ENCODE peak calls at places on chromosome 1, in ten cellular contexts. One of them, this sample, is unnamed. For H3K9me3 and H3K4me1, the result is how much of the 10 kb centered on the place peaks cover.

GRCh38 chr1:203622486-203622885 is 4.1 kb upstream of the ATP2B4 start:
- DNase-seq in body of pancreas: no peak
- DNase-seq in IMR-90: no peak
- DNase-seq in upper lobe of right lung: no peak
- DNase-seq in spleen: no peak
- DNase-seq in lung: no peak
- DNase-seq in kidney: no peak
- DNase-seq in fibroblast of lung: no peak
- DNase-seq in heart left ventricle: no peak
- DNase-seq in endodermal cell: no peak
- DNase-seq in this sample: no peak

GRCh38 chr1:166197597-166197996 is 30.8 kb upstream of the FAM78B start:
- DNase-seq in IMR-90: no peak
- DNase-seq in upper lobe of right lung: no peak
- DNase-seq in endodermal cell: no peak
- DNase-seq in heart left ventricle: no peak
- DNase-seq in kidney: no peak
- DNase-seq in body of pancreas: no peak
- DNase-seq in lung: no peak
- DNase-seq in spleen: no peak
- DNase-seq in fibroblast of lung: no peak
- DNase-seq in this sample: no peak

GRCh38 chr1:229119161-229119560 is 151.8 kb upstream of the RAB4A start:
- DNase-seq in IMR-90: no peak
- DNase-seq in upper lobe of right lung: no peak
- DNase-seq in heart left ventricle: no peak
- DNase-seq in kidney: peak
- DNase-seq in body of pancreas: peak
- DNase-seq in fibroblast of lung: no peak
- DNase-seq in lung: no peak
- DNase-seq in endodermal cell: no peak
- DNase-seq in spleen: no peak
- DNase-seq in this sample: no peak

GRCh38 chr1:43522776-43523480 is 7.8 kb upstream of the PTPRF start:
- DNase-seq in body of pancreas: no peak
- DNase-seq in lung: no peak
- DNase-seq in kidney: no peak
- DNase-seq in endodermal cell: no peak
- DNase-seq in spleen: no peak
- DNase-seq in upper lobe of right lung: peak
- DNase-seq in heart left ventricle: no peak
- DNase-seq in IMR-90: peak
- DNase-seq in fibroblast of lung: peak
- DNase-seq in this sample: peak

GRCh38 chr1:43937179-43937865 is 3.7 kb downstream of the ARTN start:
- DNase-seq in upper lobe of right lung: no peak
- DNase-seq in spleen: no peak
- DNase-seq in IMR-90: no peak
- DNase-seq in endodermal cell: no peak
- DNase-seq in body of pancreas: no peak
- DNase-seq in lung: no peak
- DNase-seq in heart left ventricle: no peak
- DNase-seq in kidney: no peak
- DNase-seq in fibroblast of lung: no peak
- DNase-seq in this sample: no peak

GRCh38 chr1:25117233-25117823 is 115.0 kb downstream of the SYF2 start:
- DNase-seq in spleen: no peak
- DNase-seq in kidney: no peak
- DNase-seq in lung: no peak
- DNase-seq in fibroblast of lung: no peak
- DNase-seq in upper lobe of right lung: no peak
- DNase-seq in IMR-90: no peak
- DNase-seq in body of pancreas: peak
- DNase-seq in endodermal cell: peak
- DNase-seq in heart left ventricle: no peak
- DNase-seq in this sample: peak

GRCh38 chr1:181135462-181135781 is 46.9 kb downstream of the IER5 start:
- DNase-seq in IMR-90: no peak
- DNase-seq in spleen: no peak
- DNase-seq in endodermal cell: no peak
- DNase-seq in upper lobe of right lung: no peak
- DNase-seq in fibroblast of lung: peak
- DNase-seq in heart left ventricle: no peak
- DNase-seq in kidney: no peak
- DNase-seq in lung: no peak
- DNase-seq in body of pancreas: no peak
- DNase-seq in this sample: peak

GRCh38 chr1:64223329-64224151 is 20.1 kb downstream of the UBE2U start:
- DNase-seq in upper lobe of right lung: no peak
- DNase-seq in spleen: no peak
- DNase-seq in body of pancreas: no peak
- DNase-seq in kidney: no peak
- DNase-seq in fibroblast of lung: peak
- DNase-seq in lung: no peak
- DNase-seq in heart left ventricle: no peak
- DNase-seq in endodermal cell: no peak
- DNase-seq in IMR-90: peak
- DNase-seq in this sample: no peak

GRCh38 chr1:27591622-27592021 is 12.3 kb downstream of the AHDC1 start:
- DNase-seq in fibroblast of lung: peak
- DNase-seq in upper lobe of right lung: no peak
- DNase-seq in heart left ventricle: no peak
- DNase-seq in body of pancreas: no peak
- DNase-seq in IMR-90: peak
- DNase-seq in endodermal cell: no peak
- DNase-seq in lung: no peak
- DNase-seq in kidney: no peak
- DNase-seq in spleen: no peak
- DNase-seq in this sample: no peak

GRCh38 chr1:13900583-13900982 is 200.6 kb downstream of the PRDM2 start:
- DNase-seq in kidney: no peak
- DNase-seq in spleen: no peak
- DNase-seq in IMR-90: no peak
- DNase-seq in fibroblast of lung: no peak
- DNase-seq in upper lobe of right lung: no peak
- DNase-seq in heart left ventricle: no peak
- DNase-seq in body of pancreas: no peak
- DNase-seq in endodermal cell: no peak
- DNase-seq in lung: no peak
- DNase-seq in this sample: no peak

DNA sequence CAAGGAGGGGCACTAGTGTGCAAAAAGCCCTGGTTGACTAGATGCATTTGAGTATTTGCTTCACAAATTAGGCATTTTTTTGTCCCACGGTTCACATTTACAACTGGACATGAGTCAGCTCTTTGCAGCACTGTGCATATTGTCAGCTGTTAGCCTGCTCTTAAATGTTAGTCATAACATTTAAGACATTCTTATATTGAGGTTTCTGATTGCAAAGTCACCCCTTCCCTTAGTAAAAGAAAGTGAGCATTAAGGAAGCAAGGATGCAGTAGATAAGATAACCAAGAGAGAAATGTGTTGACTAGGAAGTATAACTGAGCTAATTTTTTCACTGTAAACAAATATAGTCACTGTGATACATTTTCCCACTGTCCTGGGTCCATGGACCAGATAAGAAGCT is 132.6 kb upstream of the CTTNBP2NL start:
- DNase-seq in body of pancreas: no peak
- DNase-seq in heart left ventricle: no peak
- DNase-seq in kidney: no peak
- DNase-seq in upper lobe of right lung: no peak
- DNase-seq in IMR-90: peak
- DNase-seq in fibroblast of lung: peak
- DNase-seq in endodermal cell: no peak
- DNase-seq in spleen: no peak
- DNase-seq in lung: no peak
- DNase-seq in this sample: no peak
- H3K9me3 ChIP-seq in body of pancreas: under half
- H3K9me3 ChIP-seq in heart left ventricle: under half
- H3K9me3 ChIP-seq in kidney: under half
- H3K9me3 ChIP-seq in upper lobe of right lung: under half
- H3K9me3 ChIP-seq in IMR-90: under half
- H3K9me3 ChIP-seq in fibroblast of lung: under half
- H3K9me3 ChIP-seq in endodermal cell: under half
- H3K9me3 ChIP-seq in spleen: under half
- H3K9me3 ChIP-seq in lung: under half
- H3K9me3 ChIP-seq in this sample: under half

GRCh38 chr1:31923905-31924304 is 14.3 kb downstream of the PTP4A2 start:
- DNase-seq in IMR-90: no peak
- DNase-seq in kidney: no peak
- DNase-seq in endodermal cell: no peak
- DNase-seq in lung: no peak
- DNase-seq in upper lobe of right lung: no peak
- DNase-seq in body of pancreas: no peak
- DNase-seq in spleen: no peak
- DNase-seq in fibroblast of lung: no peak
- DNase-seq in heart left ventricle: no peak
- DNase-seq in this sample: no peak
- H3K4me1 ChIP-seq in IMR-90: under half
- H3K4me1 ChIP-seq in kidney: under half
- H3K4me1 ChIP-seq in endodermal cell: under half
- H3K4me1 ChIP-seq in lung: under half
- H3K4me1 ChIP-seq in upper lobe of right lung: half or more
- H3K4me1 ChIP-seq in body of pancreas: half or more
- H3K4me1 ChIP-seq in spleen: half or more
- H3K4me1 ChIP-seq in fibroblast of lung: under half
- H3K4me1 ChIP-seq in heart left ventricle: half or more
- H3K4me1 ChIP-seq in this sample: under half

DNA sequence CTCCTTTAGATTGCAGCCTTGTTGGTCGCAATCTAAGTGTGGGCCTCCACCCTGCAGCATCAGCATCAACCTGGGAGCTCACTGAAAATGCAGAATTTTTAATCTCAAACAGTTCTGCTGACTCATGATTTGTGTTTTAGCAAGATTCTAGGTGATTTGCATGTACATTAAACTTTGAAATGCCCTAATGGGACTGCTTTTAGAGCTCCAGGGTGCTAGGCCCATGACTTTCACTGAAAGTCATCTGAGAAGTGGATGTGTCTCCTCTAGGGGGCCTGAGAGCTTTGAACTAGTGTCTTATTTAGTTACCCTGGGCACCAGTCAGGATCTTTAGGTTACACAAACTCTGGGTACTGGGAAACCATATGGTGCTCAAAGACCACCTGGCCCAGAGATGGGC is 9.0 kb downstream of the TRIM67 start:
- DNase-seq in fibroblast of lung: no peak
- DNase-seq in IMR-90: no peak
- DNase-seq in endodermal cell: peak
- DNase-seq in upper lobe of right lung: no peak
- DNase-seq in spleen: no peak
- DNase-seq in heart left ventricle: no peak
- DNase-seq in lung: no peak
- DNase-seq in body of pancreas: no peak
- DNase-seq in kidney: no peak
- DNase-seq in this sample: no peak
- TF ChIP-seq CTCF in fibroblast of lung: no peak
- TF ChIP-seq CTCF in IMR-90: no peak
- TF ChIP-seq CTCF in endodermal cell: peak
- TF ChIP-seq CTCF in upper lobe of right lung: no peak
- TF ChIP-seq CTCF in spleen: no peak
- TF ChIP-seq CTCF in heart left ventricle: no peak
- TF ChIP-seq CTCF in lung: no peak
- TF ChIP-seq CTCF in body of pancreas: no peak
- TF ChIP-seq CTCF in kidney: no peak
- TF ChIP-seq CTCF in this sample: peak

DNA sequence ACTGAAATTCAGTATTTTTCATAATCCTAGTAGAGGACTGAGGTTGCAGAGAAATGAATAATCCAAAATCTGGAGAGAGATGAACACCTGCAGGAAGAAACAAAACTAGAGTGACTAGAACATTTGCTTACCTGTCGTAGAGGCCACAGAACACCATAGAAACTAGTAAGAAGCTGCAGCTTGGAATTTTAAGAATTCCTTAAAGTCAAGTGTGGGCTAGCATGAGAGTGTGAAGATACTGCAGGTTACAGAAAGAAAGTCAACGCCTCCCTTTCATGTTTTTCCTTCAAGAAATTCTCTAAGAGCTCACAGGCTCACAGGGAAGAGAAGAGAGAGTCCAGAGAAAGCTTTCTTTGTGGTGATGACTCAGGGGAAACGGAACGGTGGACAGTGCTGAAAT is 633.7 kb downstream of the LRRIQ3 start:
- DNase-seq in spleen: no peak
- DNase-seq in fibroblast of lung: no peak
- DNase-seq in lung: no peak
- DNase-seq in IMR-90: no peak
- DNase-seq in endodermal cell: no peak
- DNase-seq in body of pancreas: no peak
- DNase-seq in kidney: no peak
- DNase-seq in upper lobe of right lung: no peak
- DNase-seq in heart left ventricle: no peak
- DNase-seq in this sample: no peak
- H3K9me3 ChIP-seq in spleen: under half
- H3K9me3 ChIP-seq in fibroblast of lung: under half
- H3K9me3 ChIP-seq in lung: under half
- H3K9me3 ChIP-seq in IMR-90: under half
- H3K9me3 ChIP-seq in endodermal cell: under half
- H3K9me3 ChIP-seq in body of pancreas: under half
- H3K9me3 ChIP-seq in kidney: under half
- H3K9me3 ChIP-seq in upper lobe of right lung: under half
- H3K9me3 ChIP-seq in heart left ventricle: under half
- H3K9me3 ChIP-seq in this sample: under half

GRCh38 chr1:16013220-16013907 is 4.5 kb downstream of the HSPB7 start:
- DNase-seq in lung: no peak
- DNase-seq in kidney: peak
- DNase-seq in endodermal cell: peak
- DNase-seq in body of pancreas: peak
- DNase-seq in heart left ventricle: peak
- DNase-seq in spleen: no peak
- DNase-seq in IMR-90: peak
- DNase-seq in upper lobe of right lung: no peak
- DNase-seq in fibroblast of lung: peak
- DNase-seq in this sample: no peak
- H3K4me1 ChIP-seq in lung: under half
- H3K4me1 ChIP-seq in kidney: under half
- H3K4me1 ChIP-seq in endodermal cell: under half
- H3K4me1 ChIP-seq in body of pancreas: under half
- H3K4me1 ChIP-seq in heart left ventricle: under half
- H3K4me1 ChIP-seq in spleen: under half
- H3K4me1 ChIP-seq in IMR-90: under half
- H3K4me1 ChIP-seq in upper lobe of right lung: under half
- H3K4me1 ChIP-seq in fibroblast of lung: under half
- H3K4me1 ChIP-seq in this sample: under half

GRCh38 chr1:237953238-237953637 is 62.5 kb upstream of the ZP4 start:
- DNase-seq in spleen: no peak
- DNase-seq in endodermal cell: peak
- DNase-seq in lung: no peak
- DNase-seq in IMR-90: no peak
- DNase-seq in kidney: no peak
- DNase-seq in upper lobe of right lung: no peak
- DNase-seq in heart left ventricle: no peak
- DNase-seq in fibroblast of lung: no peak
- DNase-seq in body of pancreas: no peak
- DNase-seq in this sample: no peak
- TF ChIP-seq CTCF in spleen: no peak
- TF ChIP-seq CTCF in endodermal cell: peak
- TF ChIP-seq CTCF in lung: no peak
- TF ChIP-seq CTCF in IMR-90: no peak
- TF ChIP-seq CTCF in kidney: peak
- TF ChIP-seq CTCF in upper lobe of right lung: no peak
- TF ChIP-seq CTCF in heart left ventricle: no peak
- TF ChIP-seq CTCF in fibroblast of lung: no peak
- TF ChIP-seq CTCF in body of pancreas: no peak
- TF ChIP-seq CTCF in this sample: peak

This sample was measured in Caco-2.